ENCODE peak calls at places on chromosome 5, in four cellular contexts. M, D, V and K are unnamed samples.

GRCh38 chr5:55991768-55992486 is 2.8 kb downstream of the IL6ST start:
- DNase-seq in M (peak; percentile 40), D (no peak), V (no peak), K (no peak)

GRCh38 chr5:175893466-175893865 is 22.1 kb downstream of the CPLX2 start:
- DNase-seq in M (no peak), D (no peak), V (no peak), K (no peak)

GRCh38 chr5:112586596-112587062 is 151.1 kb upstream of the APC start:
- DNase-seq in M (no peak), D (no peak), V (no peak), K (no peak)

GRCh38 chr5:134242146-134242545 is 16.3 kb upstream of the PPP2CA start:
- DNase-seq in M (peak; percentile 96), D (no peak), V (no peak), K (peak; percentile 24)

GRCh38 chr5:90351101-90351500 is 58.5 kb downstream of the CETN3 start:
- DNase-seq in M (no peak), D (no peak), V (no peak), K (no peak)

GRCh38 chr5:14353661-14354474 is 210.7 kb downstream of the TRIO start:
- DNase-seq in M (peak; percentile 50), D (no peak), V (no peak), K (no peak)

GRCh38 chr5:170791325-170791954 is 7.9 kb downstream of the GABRP start:
- DNase-seq in M (peak; percentile 58), D (no peak), V (peak; percentile 34), K (no peak)

GRCh38 chr5:128905225-128906110 is 59.8 kb upstream of the SLC27A6 start:
- DNase-seq in M (peak; percentile 69), D (peak; percentile 17), V (no peak), K (no peak)

GRCh38 chr5:112159435-112159834 is 259.6 kb downstream of the EPB41L4A start:
- DNase-seq in M (peak; percentile 35), D (no peak), V (no peak), K (no peak)

GRCh38 chr5:101969752-101970151 is 326.3 kb downstream of the SLCO4C1 start:
- DNase-seq in M (no peak), D (no peak), V (no peak), K (no peak)

GRCh38 chr5:149370878-149371277 is 8.2 kb downstream of the IL17B start:
- DNase-seq in M (no peak), D (no peak), V (no peak), K (no peak)

GRCh38 chr5:35938518-35939227 is at the start of gene CAPSL:
- DNase-seq in M (peak; percentile 87), D (no peak), V (no peak), K (no peak)

GRCh38 chr5:153480401-153480800 is 10.1 kb upstream of the GRIA1 start:
- DNase-seq in M (peak; percentile 70), D (no peak), V (no peak), K (no peak)

GRCh38 chr5:13591621-13592020 is 352.9 kb downstream of the DNAH5 start:
- DNase-seq in M (peak; percentile 50), D (no peak), V (no peak), K (no peak)

GRCh38 chr5:10633271-10634049 is 69.6 kb downstream of the ANKRD33B start:
- DNase-seq in M (no peak), D (peak; percentile 25), V (no peak), K (no peak)

GRCh38 chr5:53326420-53327153 is 153.8 kb upstream of the FST start:
- DNase-seq in M (no peak), D (no peak), V (no peak), K (no peak)

GRCh38 chr5:94691947-94692346 is 73.5 kb downstream of the SLF1 start:
- DNase-seq in M (peak; percentile 82), D (no peak), V (no peak), K (peak; percentile 17)

GRCh38 chr5:142717582-142718215 is 31.8 kb upstream of the FGF1 start:
- DNase-seq in M (peak; percentile 67), D (no peak), V (no peak), K (no peak)

GRCh38 chr5:73631500-73631899 is 5.5 kb downstream of the ARHGEF28 start:
- DNase-seq in M (no peak), D (no peak), V (no peak), K (no peak)

GRCh38 chr5:67494186-67494842 is 297.7 kb upstream of the CD180 start:
- DNase-seq in M (no peak), D (no peak), V (no peak), K (peak; percentile 17)

GRCh38 chr5:125011982-125012381 is 265.5 kb upstream of the ZNF608 start:
- DNase-seq in M (no peak), D (no peak), V (no peak), K (no peak)

GRCh38 chr5:68048529-68048928 is 167.0 kb upstream of the PIK3R1 start:
- DNase-seq in M (no peak), D (no peak), V (no peak), K (no peak)

GRCh38 chr5:156199045-156199444 is 127.9 kb upstream of the SGCD start:
- DNase-seq in M (no peak), D (no peak), V (no peak), K (no peak)

GRCh38 chr5:132467292-132467984 is 23.1 kb downstream of the IRF1 start:
- DNase-seq in M (peak; percentile 24), D (no peak), V (no peak), K (no peak)

GRCh38 chr5:32123058-32123805 is 50.9 kb downstream of the GOLPH3 start:
- DNase-seq in M (no peak), D (no peak), V (no peak), K (no peak)

GRCh38 chr5:158407801-158408200 is 548.9 kb upstream of the CLINT1 start:
- DNase-seq in M (no peak), D (no peak), V (no peak), K (no peak)

GRCh38 chr5:149749481-149750365 is 19.6 kb downstream of the PPARGC1B start:
- DNase-seq in M (peak; percentile 26), D (no peak), V (no peak), K (no peak)

GRCh38 chr5:155299342-155300006 is 285.9 kb downstream of the KIF4B start:
- DNase-seq in M (no peak), D (no peak), V (no peak), K (no peak)

GRCh38 chr5:113487411-113487778 is 858 bp downstream of the MCC start:
- DNase-seq in M (peak; percentile 52), D (no peak), V (no peak), K (no peak)

GRCh38 chr5:86979801-86980510 is 287.7 kb upstream of the RASA1 start:
- DNase-seq in M (peak; percentile 87), D (no peak), V (no peak), K (no peak)

GRCh38 chr5:69502375-69503143 is 10.0 kb downstream of the OCLN start:
- DNase-seq in M (peak; percentile 55), D (no peak), V (no peak), K (no peak)

GRCh38 chr5:95963650-95964410 is 2.2 kb upstream of the ELL2 start:
- DNase-seq in M (no peak), D (no peak), V (no peak), K (no peak)

GRCh38 chr5:14143843-14144585 is 872 bp downstream of the TRIO start:
- DNase-seq in M (no peak), D (no peak), V (no peak), K (no peak)

GRCh38 chr5:129398279-129398678 is 61.8 kb upstream of the ADAMTS19 start:
- DNase-seq in M (no peak), D (no peak), V (no peak), K (no peak)

GRCh38 chr5:146622391-146622790 is 106.4 kb upstream of the GPR151 start:
- DNase-seq in M (no peak), D (no peak), V (no peak), K (no peak)

GRCh38 chr5:58183078-58183885 is 276.6 kb downstream of the PLK2 start:
- DNase-seq in M (no peak), D (no peak), V (no peak), K (no peak)
- H3K27ac ChIP-seq in M (no peak overlapping the region), D (no peak overlapping the region), V (no peak overlapping the region), K (no peak overlapping the region)

DNA sequence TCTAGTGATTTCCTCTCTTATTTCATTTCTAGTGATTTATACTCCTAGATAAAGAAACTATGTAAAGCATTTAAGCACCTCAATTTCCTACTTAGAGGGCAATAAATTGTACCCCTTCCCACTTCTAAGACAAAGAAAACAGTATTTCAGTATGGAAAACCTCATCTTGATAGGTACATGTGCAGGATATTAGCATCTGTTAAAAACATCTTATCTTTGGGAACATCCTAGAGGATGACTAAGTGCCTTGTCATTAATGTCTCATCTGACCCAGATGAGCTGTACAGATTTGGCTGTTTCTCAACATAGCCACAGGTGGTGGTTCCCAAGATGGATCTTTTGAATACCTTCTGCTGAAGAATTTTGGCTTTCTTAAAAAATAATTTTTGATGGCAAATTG is 5.7 kb downstream of the MEGF10 start:
- DNase-seq in M (peak; percentile 9), D (no peak), V (no peak), K (no peak)
- H3K27ac ChIP-seq in M (no peak overlapping the region), D (no peak overlapping the region), V (no peak overlapping the region), K (peak overlapping the region; percentile 69)

GRCh38 chr5:107464403-107464802 is 206.3 kb downstream of the EFNA5 start:
- DNase-seq in M (no peak), D (no peak), V (no peak), K (no peak)
- H3K27ac ChIP-seq in M (peak overlapping the region; percentile 93), D (no peak overlapping the region), V (no peak overlapping the region), K (no peak overlapping the region)

GRCh38 chr5:115170924-115171510 is 1.3 kb upstream of the TRIM36 start:
- DNase-seq in M (peak; percentile 9), D (no peak), V (no peak), K (no peak)
- H3K27ac ChIP-seq in M (no peak overlapping the region), D (no peak overlapping the region), V (no peak overlapping the region), K (peak overlapping the region; percentile 61)

GRCh38 chr5:115718853-115719252 is 93.0 kb upstream of the TMED7 start:
- DNase-seq in M (no peak), D (no peak), V (no peak), K (no peak)
- H3K27ac ChIP-seq in M (no peak overlapping the region), D (no peak overlapping the region), V (peak overlapping the region; percentile 77), K (no peak overlapping the region)

DNA sequence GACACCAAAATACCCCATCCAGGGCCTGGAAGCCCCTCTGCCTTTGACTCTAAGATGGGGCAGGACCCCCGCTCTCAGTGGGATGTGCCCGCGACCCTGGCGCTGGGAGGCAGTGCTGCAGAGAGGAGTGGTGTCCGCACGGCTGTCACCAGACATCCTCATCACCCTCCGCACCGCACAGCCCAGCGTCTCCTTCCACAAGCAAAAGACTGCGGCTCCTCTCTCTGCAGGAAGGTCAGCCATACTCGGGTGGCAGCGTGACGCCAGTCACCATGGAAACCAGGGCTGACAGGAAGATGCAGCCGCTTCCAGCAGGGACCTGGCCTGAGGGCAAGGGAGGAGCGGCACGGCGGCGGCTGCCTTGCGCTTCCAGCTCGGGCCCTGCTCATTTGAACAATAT is 17.1 kb upstream of the SLC6A3 start:
- DNase-seq in M (no peak), D (no peak), V (no peak), K (no peak)
- H3K27ac ChIP-seq in M (no peak overlapping the region), D (no peak overlapping the region), V (no peak overlapping the region), K (no peak overlapping the region)

GRCh38 chr5:77426670-77427069 is 65.4 kb downstream of the WDR41 start:
- DNase-seq in M (peak; percentile 70), D (no peak), V (no peak), K (no peak)

GRCh38 chr5:77425998-77426659 is 66.0 kb downstream of the WDR41 start:
- DNase-seq in M (no peak), D (no peak), V (no peak), K (no peak)

GRCh38 chr5:77423022-77423750 is 68.9 kb downstream of the WDR41 start:
- DNase-seq in M (peak; percentile 55), D (no peak), V (no peak), K (no peak)

GRCh38 chr5:77424921-77425320 is 67.2 kb downstream of the WDR41 start:
- DNase-seq in M (no peak), D (no peak), V (no peak), K (no peak)

GRCh38 chr5:77425420-77425819 is 66.7 kb downstream of the WDR41 start:
- DNase-seq in M (no peak), D (no peak), V (no peak), K (no peak)
- H3K27ac ChIP-seq in M (no peak overlapping the region), D (no peak overlapping the region), V (no peak overlapping the region), K (no peak overlapping the region)